ENCODE peak calls at places on chromosome 5, in ten cellular contexts. G is IMR-90, L is heart left ventricle, P is HepG2, R is A549, S is H1, T is body of pancreas, O is breast epithelium, X is uterus, Q is stomach. J is an unnamed sample.
A peak's percentile ranks its signal among the peaks of the same experiment; 100 is the strongest.

GRCh38 chr5:156532921-156533320 is 206.0 kb downstream of the SGCD start:
- DNase-seq in G (no peak), L (no peak), P (no peak), R (no peak), S (no peak), T (no peak), O (no peak), X (no peak), Q (no peak), J (no peak)

GRCh38 chr5:91095321-91095720 is 287.8 kb downstream of the ARRDC3 start:
- DNase-seq in G (no peak), L (no peak), P (no peak), R (no peak), S (no peak), T (no peak), O (no peak), X (no peak), Q (no peak), J (no peak)

GRCh38 chr5:61159841-61160240 is 2.4 kb downstream of the SMIM15 start:
- DNase-seq in G (no peak), L (no peak), P (no peak), R (no peak), S (no peak), T (no peak), O (no peak), X (no peak), Q (no peak), J (no peak)

GRCh38 chr5:54832066-54832465 is 153.3 kb downstream of the ESM1 start:
- DNase-seq in G (peak; percentile 88), L (no peak), P (no peak), R (no peak), S (no peak), T (no peak), O (no peak), X (no peak), Q (no peak), J (no peak)

GRCh38 chr5:72015103-72015548 is 92.1 kb upstream of the MAP1B start:
- DNase-seq in G (peak; percentile 56), L (peak; percentile 60), P (peak; percentile 24), R (peak; percentile 66), S (no peak), T (peak; percentile 53), O (no peak), X (peak; percentile 19), Q (no peak), J (no peak)

GRCh38 chr5:15501057-15501791 is 1.2 kb downstream of the FBXL7 start:
- DNase-seq in G (peak; percentile 76), L (no peak), P (no peak), R (peak; percentile 13), S (no peak), T (no peak), O (no peak), X (peak; percentile 47), Q (no peak), J (peak; percentile 15)

GRCh38 chr5:36778336-36778735 is 98.2 kb upstream of the NIPBL start:
- DNase-seq in G (no peak), L (no peak), P (no peak), R (no peak), S (no peak), T (no peak), O (no peak), X (no peak), Q (no peak), J (no peak)

GRCh38 chr5:23014251-23014650 is 161.1 kb upstream of the CDH12 start:
- DNase-seq in G (no peak), L (no peak), P (no peak), R (no peak), S (no peak), T (no peak), O (no peak), X (no peak), Q (no peak), J (no peak)

GRCh38 chr5:179610903-179611265 is 12.6 kb downstream of the HNRNPH1 start:
- DNase-seq in G (no peak), L (no peak), P (no peak), R (no peak), S (no peak), T (no peak), O (no peak), X (no peak), Q (no peak), J (no peak)

GRCh38 chr5:76622973-76623596 is at the start of gene F2RL2:
- DNase-seq in G (peak; percentile 93), L (no peak), P (no peak), R (peak; percentile 52), S (no peak), T (no peak), O (no peak), X (peak; percentile 24), Q (no peak), J (no peak)

GRCh38 chr5:157749462-157749799 is 5.9 kb downstream of the LSM11 start:
- DNase-seq in G (no peak), L (no peak), P (no peak), R (no peak), S (no peak), T (no peak), O (no peak), X (no peak), Q (no peak), J (no peak)
- H3K27ac ChIP-seq in G (no peak overlapping the region), L (no peak overlapping the region), P (no peak overlapping the region), R (no peak overlapping the region), S (no peak overlapping the region), T (no peak overlapping the region), O (no peak overlapping the region), X (peak overlapping the region; percentile 74), Q (no peak overlapping the region), J (no peak overlapping the region)

GRCh38 chr5:140207250-140207954 is 32.4 kb downstream of the CYSTM1 start:
- DNase-seq in G (no peak), L (no peak), P (no peak), R (no peak), S (no peak), T (no peak), O (no peak), X (no peak), Q (no peak), J (no peak)
- TF ChIP-seq POLR2A in G (no peak), L (no peak), P (no peak), R (no peak), S (no peak), T (no peak), O (no peak), X (no peak), Q (no peak), J (no peak)

GRCh38 chr5:107456281-107456715 is 214.4 kb downstream of the EFNA5 start:
- DNase-seq in G (peak; percentile 31), L (no peak), P (no peak), R (no peak), S (no peak), T (no peak), O (no peak), X (no peak), Q (no peak), J (no peak)

GRCh38 chr5:107457138-107457537 is 213.6 kb downstream of the EFNA5 start:
- DNase-seq in G (no peak), L (no peak), P (no peak), R (no peak), S (no peak), T (no peak), O (no peak), X (no peak), Q (no peak), J (no peak)

GRCh38 chr5:107458322-107458721 is 212.4 kb downstream of the EFNA5 start:
- DNase-seq in G (no peak), L (no peak), P (no peak), R (no peak), S (no peak), T (no peak), O (no peak), X (no peak), Q (no peak), J (no peak)

GRCh38 chr5:107457881-107458280 is 212.9 kb downstream of the EFNA5 start:
- DNase-seq in G (no peak), L (no peak), P (no peak), R (no peak), S (no peak), T (no peak), O (no peak), X (no peak), Q (no peak), J (no peak)

DNA sequence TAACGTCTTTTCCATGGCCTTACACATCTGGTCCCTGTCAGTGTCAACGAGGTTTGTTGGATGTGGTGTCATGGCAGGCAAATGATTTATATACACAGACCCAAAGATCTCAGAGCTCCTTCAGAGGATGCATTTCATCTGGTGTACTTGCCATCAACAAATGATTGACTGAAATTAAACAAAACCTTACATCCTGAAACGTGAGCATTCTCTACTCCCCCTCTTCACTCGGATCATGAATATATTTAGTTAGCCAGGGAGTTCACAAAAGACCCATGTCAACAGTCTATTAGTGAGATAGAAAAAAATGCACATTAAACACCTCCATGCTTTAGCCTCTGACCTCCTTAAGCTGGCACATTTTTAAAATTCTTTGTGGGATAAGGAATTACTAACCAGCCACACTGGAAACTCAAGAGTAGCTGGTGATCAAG is 215.6 kb downstream of the EFNA5 start:
- DNase-seq in G (peak; percentile 39), L (no peak), P (no peak), R (no peak), S (no peak), T (no peak), O (no peak), X (no peak), Q (no peak), J (no peak)
- H3K27ac ChIP-seq in G (no peak overlapping the region), L (no peak overlapping the region), P (no peak overlapping the region), R (peak overlapping the region; percentile 78), S (no peak overlapping the region), T (no peak overlapping the region), O (no peak overlapping the region), X (no peak overlapping the region), Q (no peak overlapping the region), J (no peak overlapping the region)

GRCh38 chr5:80491296-80491695 is 3.4 kb downstream of the FAM151B start:
- DNase-seq in G (no peak), L (no peak), P (peak; percentile 63), R (no peak), S (no peak), T (no peak), O (no peak), X (no peak), Q (no peak), J (no peak)
- TF ChIP-seq POLR2A in G (no peak), L (no peak), P (no peak), R (no peak), S (no peak), T (no peak), O (no peak), X (no peak), Q (no peak), J (no peak)

GRCh38 chr5:10828241-10828640 is 67.2 kb upstream of the DAP start:
- DNase-seq in G (peak; percentile 58), L (no peak), P (no peak), R (no peak), S (no peak), T (no peak), O (no peak), X (no peak), Q (no peak), J (no peak)
- H3K27ac ChIP-seq in G (no peak overlapping the region), L (no peak overlapping the region), P (no peak overlapping the region), R (no peak overlapping the region), S (no peak overlapping the region), T (no peak overlapping the region), O (no peak overlapping the region), X (peak overlapping the region; percentile 42), Q (no peak overlapping the region), J (no peak overlapping the region)